ENCODE peak calls at places on chromosomes 3 and 15, in seven cellular contexts. R, T, U, L, M, K and B are unnamed samples.

GRCh38 chr3:65854606-65855304 is 184.0 kb downstream of the MAGI1 start:
- DNase-seq in R (no peak), T (no peak), U (no peak), L (peak), M (no peak), K (no peak), B (peak)

GRCh38 chr15:31081568-31082250 is 19.8 kb downstream of the TRPM1 start:
- DNase-seq in R (no peak), T (no peak), U (no peak), L (no peak), M (no peak), K (no peak), B (peak)

GRCh38 chr3:94862703-94863102 is 799.8 kb downstream of the NSUN3 start:
- DNase-seq in R (peak), T (no peak), U (peak), L (no peak), M (no peak), K (peak), B (peak)

GRCh38 chr3:155312781-155313180 is 19.3 kb upstream of the STRIT1 start:
- DNase-seq in R (no peak), T (no peak), U (no peak), L (no peak), M (peak), K (no peak), B (no peak)

GRCh38 chr15:29695486-29696167 is 126.6 kb downstream of the TJP1 start:
- DNase-seq in R (no peak), T (no peak), U (no peak), L (no peak), M (no peak), K (no peak), B (no peak)

GRCh38 chr3:156689589-156689988 is 15.2 kb downstream of the TIPARP start:
- DNase-seq in R (no peak), T (no peak), U (no peak), L (no peak), M (no peak), K (no peak), B (no peak)

GRCh38 chr3:86921981-86922680 is 68.8 kb downstream of the VGLL3 start:
- DNase-seq in R (no peak), T (no peak), U (no peak), L (no peak), M (peak), K (no peak), B (no peak)

GRCh38 chr15:91263632-91264477 is 163.8 kb downstream of the SV2B start:
- DNase-seq in R (no peak), T (no peak), U (no peak), L (no peak), M (no peak), K (no peak), B (no peak)

GRCh38 chr15:66089049-66089448 is 164.5 kb downstream of the MEGF11 start:
- DNase-seq in R (no peak), T (no peak), U (no peak), L (no peak), M (no peak), K (no peak), B (no peak)

GRCh38 chr3:40490916-40491315 is 14.0 kb downstream of the ZNF619 start:
- DNase-seq in R (no peak), T (no peak), U (no peak), L (no peak), M (no peak), K (no peak), B (no peak)

GRCh38 chr3:31755911-31756658 is 223.4 kb downstream of the STT3B start:
- DNase-seq in R (no peak), T (no peak), U (no peak), L (no peak), M (no peak), K (no peak), B (no peak)

GRCh38 chr15:81373996-81374395 is at the start of gene TMC3:
- DNase-seq in R (no peak), T (no peak), U (no peak), L (no peak), M (no peak), K (no peak), B (peak)

GRCh38 chr3:45417949-45418847 is 29.8 kb downstream of the LARS2 start:
- DNase-seq in R (no peak), T (no peak), U (no peak), L (no peak), M (no peak), K (no peak), B (no peak)

GRCh38 chr3:182713743-182714517 is 79.4 kb upstream of the ATP11B start:
- DNase-seq in R (peak), T (no peak), U (peak), L (no peak), M (peak), K (peak), B (peak)

GRCh38 chr15:52225230-52225629 is 34.0 kb upstream of the GNB5 start:
- DNase-seq in R (no peak), T (no peak), U (no peak), L (no peak), M (no peak), K (no peak), B (no peak)

GRCh38 chr3:37876279-37876678 is 14.6 kb downstream of the CTDSPL start:
- DNase-seq in R (no peak), T (no peak), U (no peak), L (no peak), M (no peak), K (no peak), B (no peak)

GRCh38 chr3:94967196-94967595 is 904.3 kb downstream of the NSUN3 start:
- DNase-seq in R (no peak), T (no peak), U (no peak), L (no peak), M (no peak), K (no peak), B (no peak)

GRCh38 chr3:20096135-20096685 is 56.0 kb downstream of the KAT2B start:
- DNase-seq in R (no peak), T (no peak), U (no peak), L (no peak), M (peak), K (no peak), B (no peak)

GRCh38 chr3:71064976-71065763 is 518.4 kb downstream of the FOXP1 start:
- DNase-seq in R (no peak), T (peak), U (no peak), L (no peak), M (no peak), K (no peak), B (peak)

GRCh38 chr15:59166156-59166555 is 40.5 kb upstream of the LDHAL6B start:
- DNase-seq in R (no peak), T (no peak), U (no peak), L (no peak), M (peak), K (no peak), B (no peak)

GRCh38 chr3:14124223-14124614 is 451 bp downstream of the CHCHD4 start:
- DNase-seq in R (no peak), T (no peak), U (no peak), L (peak), M (peak), K (peak), B (peak)

GRCh38 chr3:20375302-20375701 is 189.3 kb upstream of the SGO1 start:
- DNase-seq in R (no peak), T (no peak), U (no peak), L (no peak), M (no peak), K (no peak), B (no peak)

GRCh38 chr15:69303337-69304175 is 4.8 kb downstream of the PAQR5 start:
- DNase-seq in R (no peak), T (no peak), U (no peak), L (no peak), M (no peak), K (no peak), B (no peak)

GRCh38 chr3:186218423-186218822 is 109.5 kb upstream of the ETV5 start:
- DNase-seq in R (no peak), T (no peak), U (no peak), L (no peak), M (no peak), K (no peak), B (no peak)

GRCh38 chr3:18070231-18070630 is 327.8 kb upstream of the TBC1D5 start:
- DNase-seq in R (no peak), T (no peak), U (no peak), L (no peak), M (no peak), K (no peak), B (no peak)